ENCODE peak calls at places on chromosomes 2 and 18, in six cellular contexts. Q, Z, R, N, B and D are unnamed samples.

GRCh38 chr2:158894078-158894477 is 74.4 kb upstream of the TANC1 start:
- DNase-seq in Q (no peak), R (peak), Z (no peak), B (no peak), N (peak), D (no peak)

GRCh38 chr2:164008752-164009151 is 272.9 kb upstream of the FIGN start:
- DNase-seq in Z (no peak), R (no peak), Q (no peak), B (no peak), N (no peak), D (no peak)

GRCh38 chr18:46335551-46336059 is 231.4 kb downstream of the HAUS1 start:
- DNase-seq in Q (no peak), B (no peak), N (no peak), Z (no peak), R (no peak), D (no peak)

GRCh38 chr2:204024503-204024902 is 87.9 kb downstream of the ICOS start:
- DNase-seq in N (peak), R (peak), Q (no peak), B (no peak), Z (no peak), D (no peak)

GRCh38 chr2:241053576-241054251 is 48.4 kb downstream of the MTERF4 start:
- DNase-seq in B (peak), N (no peak), R (no peak), Q (no peak), Z (no peak), D (no peak)

GRCh38 chr2:231720292-231720691 is 12.0 kb downstream of the PTMA start:
- DNase-seq in B (no peak), R (no peak), N (no peak), Z (no peak), Q (no peak), D (no peak)

GRCh38 chr2:154537845-154538244 is 160.7 kb upstream of the KCNJ3 start:
- DNase-seq in Z (no peak), Q (no peak), R (no peak), B (no peak), N (no peak), D (no peak)

GRCh38 chr2:8680931-8681760 is 710 bp upstream of the ID2 start:
- DNase-seq in Z (no peak), Q (no peak), N (peak), R (peak), B (peak), D (peak)

GRCh38 chr2:96537734-96538486 is 1.4 kb downstream of the ARID5A start:
- DNase-seq in R (no peak), B (no peak), N (no peak), Z (no peak), Q (no peak), D (no peak)

GRCh38 chr2:157324331-157324843 is 1.2 kb downstream of the ERMN start:
- DNase-seq in Z (no peak), N (no peak), R (no peak), B (no peak), Q (no peak), D (no peak)

GRCh38 chr2:203689424-203690109 is 16.9 kb upstream of the CD28 start:
- DNase-seq in Q (no peak), R (no peak), N (no peak), Z (no peak), B (no peak), D (no peak)

GRCh38 chr2:174024524-174025270 is 59.5 kb upstream of the SP3 start:
- DNase-seq in N (peak), R (peak), Q (peak), Z (peak), B (peak), D (peak)

GRCh38 chr2:231765496-231765929 is 15.6 kb downstream of the PDE6D start:
- DNase-seq in Z (no peak), Q (no peak), R (no peak), B (no peak), N (no peak), D (no peak)

GRCh38 chr18:58484989-58485962 is 143.6 kb downstream of the ALPK2 start:
- DNase-seq in Q (no peak), R (no peak), B (no peak), N (no peak), Z (no peak), D (no peak)

GRCh38 chr2:178282075-178282474 is 87.8 kb downstream of the OSBPL6 start:
- DNase-seq in Z (peak), N (peak), R (peak), B (no peak), Q (no peak), D (no peak)

GRCh38 chr2:37886745-37887144 is 38.3 kb upstream of the RMDN2 start:
- DNase-seq in N (peak), Z (no peak), R (peak), Q (no peak), B (no peak), D (no peak)

GRCh38 chr2:104872866-104873688 is 19.2 kb downstream of the POU3F3 start:
- DNase-seq in N (peak), R (peak), B (no peak), Z (peak), Q (peak), D (no peak)

GRCh38 chr2:208179028-208179609 is 10.7 kb downstream of the C2orf80 start:
- DNase-seq in N (no peak), R (no peak), B (no peak), Q (no peak), Z (no peak), D (no peak)

GRCh38 chr2:40213071-40213470 is 238.8 kb downstream of the SLC8A1 start:
- DNase-seq in N (peak), Q (no peak), Z (no peak), R (peak), B (no peak), D (no peak)
- TF ChIP-seq CTCF in N (peak), Q (peak), Z (peak), R (peak), B (peak), D (no peak)

DNA sequence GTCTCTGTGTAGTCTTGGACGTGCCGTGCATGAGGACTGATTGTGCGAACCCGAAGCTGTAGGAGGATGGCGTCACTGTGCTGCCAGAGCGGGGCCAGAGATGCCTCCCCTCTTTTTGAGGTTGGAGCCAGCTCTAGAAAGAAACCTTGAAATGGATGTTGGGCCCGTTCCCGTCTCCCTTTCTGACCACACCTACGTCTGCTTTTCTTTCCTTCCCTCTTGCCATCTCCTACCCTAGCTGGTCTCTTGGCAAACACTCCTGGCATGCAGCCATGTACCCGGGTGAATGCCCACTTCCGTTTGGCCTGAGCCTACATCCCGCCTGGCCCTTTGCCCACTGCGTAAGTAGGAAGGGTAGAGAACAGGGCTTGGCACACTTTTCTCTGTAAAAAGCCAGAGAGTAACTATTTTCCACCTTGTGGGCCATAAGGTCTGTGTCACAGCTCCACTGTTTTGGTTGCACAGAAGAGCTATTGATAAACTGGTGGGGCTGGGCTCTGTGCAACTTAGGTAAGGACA is 37.4 kb downstream of the SH3BP4 start:
- DNase-seq in Q (peak), Z (peak), R (no peak), N (no peak), B (peak), D (peak)
- H3K4me3 ChIP-seq in Q (no peak), Z (no peak), R (no peak), N (no peak), B (no peak), D (no peak)

GRCh38 chr2:9758741-9759140 is 84.5 kb upstream of the TAF1B start:
- DNase-seq in R (no peak), Q (peak), N (no peak), B (peak), Z (no peak), D (no peak)

GRCh38 chr2:9760069-9760910 is 83.0 kb upstream of the TAF1B start:
- DNase-seq in Q (no peak), R (no peak), N (no peak), B (peak), Z (no peak), D (no peak)

GRCh38 chr2:9755638-9756037 is 87.6 kb upstream of the TAF1B start:
- DNase-seq in B (no peak), Z (no peak), N (no peak), R (no peak), Q (no peak), D (no peak)

GRCh38 chr2:9756692-9757250 is 86.5 kb upstream of the TAF1B start:
- DNase-seq in B (peak), Q (no peak), R (no peak), N (no peak), Z (no peak), D (no peak)

GRCh38 chr2:9757430-9758287 is 85.6 kb upstream of the TAF1B start:
- DNase-seq in B (peak), Z (no peak), N (no peak), Q (peak), R (peak), D (no peak)
- TF ChIP-seq CTCF in B (no peak), Z (no peak), N (no peak), Q (no peak), R (no peak), D (no peak)

GRCh38 chr2:64987001-64987962 is 1.9 kb upstream of the SLC1A4 start:
- DNase-seq in N (peak), Z (no peak), R (peak), B (no peak), Q (no peak), D (no peak)
- H3K4me3 ChIP-seq in N (no peak), Z (no peak), R (peak), B (peak), Q (peak), D (peak)

GRCh38 chr18:48493856-48494255 is 45.0 kb upstream of the CTIF start:
- DNase-seq in B (no peak), Q (no peak), R (peak), Z (no peak), N (no peak), D (no peak)

GRCh38 chr18:48490641-48491040 is 48.2 kb upstream of the CTIF start:
- DNase-seq in N (peak), B (no peak), R (peak), Q (no peak), Z (no peak), D (no peak)

GRCh38 chr18:48497863-48498262 is 41.0 kb upstream of the CTIF start:
- DNase-seq in N (no peak), Q (no peak), Z (no peak), R (no peak), B (no peak), D (no peak)

GRCh38 chr18:48488388-48488850 is 50.4 kb upstream of the CTIF start:
- DNase-seq in R (peak), N (peak), B (peak), Z (peak), Q (no peak), D (peak)

GRCh38 chr18:48492880-48493279 is 46.0 kb upstream of the CTIF start:
- DNase-seq in B (no peak), Q (no peak), R (no peak), Z (no peak), N (no peak), D (no peak)
- TF ChIP-seq CTCF in B (no peak), Q (no peak), R (no peak), Z (no peak), N (no peak), D (no peak)

GRCh38 chr18:24270937-24271380 is 126.7 kb downstream of the OSBPL1A start:
- DNase-seq in Q (no peak), R (peak), Z (no peak), N (peak), B (no peak), D (no peak)
- H3K4me3 ChIP-seq in Q (peak), R (peak), Z (peak), N (peak), B (peak), D (peak)

GRCh38 chr2:11535899-11536344 is 2.1 kb downstream of the GREB1 start:
- DNase-seq in Z (no peak), B (no peak), N (no peak), R (no peak), Q (no peak), D (no peak)

GRCh38 chr2:11533278-11534077 is at the start of gene GREB1:
- DNase-seq in Q (no peak), Z (no peak), R (peak), B (no peak), N (peak), D (peak)

GRCh38 chr2:11532434-11533055 is 1.3 kb upstream of the GREB1 start:
- DNase-seq in B (no peak), Q (no peak), Z (no peak), N (peak), R (peak), D (peak)

GRCh38 chr2:11534078-11534745 is 367 bp downstream of the GREB1 start:
- DNase-seq in Z (no peak), Q (no peak), N (no peak), B (no peak), R (no peak), D (no peak)

GRCh38 chr2:11534746-11535484 is 1.1 kb downstream of the GREB1 start:
- DNase-seq in R (no peak), Z (no peak), N (no peak), B (no peak), Q (no peak), D (no peak)
- TF ChIP-seq CTCF in R (no peak), Z (no peak), N (peak), B (no peak), Q (no peak), D (peak)

DNA sequence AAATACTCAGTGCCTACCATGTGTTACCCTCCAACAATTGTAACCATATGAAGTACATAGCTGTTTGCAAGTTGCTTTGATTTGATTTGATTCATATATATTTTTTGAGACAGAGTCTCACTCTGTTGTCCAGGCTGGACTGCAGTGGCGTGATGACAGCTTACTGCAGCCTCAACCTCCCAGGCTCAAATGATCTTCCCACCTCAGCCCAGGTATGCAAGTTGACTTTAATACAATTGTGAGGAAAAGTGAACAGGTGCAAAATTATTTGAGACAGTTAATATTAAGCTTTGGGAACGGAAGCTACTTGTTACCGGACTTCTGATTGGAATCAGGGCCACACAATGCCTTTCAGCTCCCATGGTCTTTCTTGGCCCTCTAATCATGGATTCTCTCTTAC is 1.3 kb upstream of the RPL37A start:
- DNase-seq in N (no peak), R (no peak), B (no peak), Z (no peak), Q (no peak), D (no peak)
- H3K4me3 ChIP-seq in N (no peak), R (peak), B (peak), Z (peak), Q (no peak), D (no peak)

GRCh38 chr2:118557791-118558190 is 289.7 kb downstream of the EN1 start:
- DNase-seq in N (no peak), Q (no peak), Z (no peak), B (no peak), R (no peak), D (no peak)

GRCh38 chr2:118557016-118557415 is 290.4 kb downstream of the EN1 start:
- DNase-seq in B (no peak), R (no peak), Q (no peak), Z (no peak), N (no peak), D (no peak)

DNA sequence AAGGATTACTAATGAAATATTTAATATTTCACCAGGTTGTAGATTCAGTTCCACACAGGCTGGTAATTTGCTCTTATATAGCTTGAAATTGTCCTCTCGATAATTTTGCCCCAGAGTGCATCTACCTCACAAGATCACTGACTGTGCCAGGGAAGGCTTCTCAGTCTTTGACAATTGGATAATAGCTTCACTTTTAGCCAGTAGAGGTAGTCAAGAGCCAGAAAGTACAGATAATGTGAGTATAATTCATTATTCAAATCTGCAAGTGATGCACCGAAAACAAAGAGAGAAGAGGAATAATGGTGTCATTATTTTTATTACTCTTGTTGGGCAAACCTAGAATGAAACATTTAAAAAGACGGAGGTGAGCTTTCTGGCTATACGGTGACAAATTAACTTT is 292.8 kb downstream of the EN1 start:
- DNase-seq in Q (no peak), R (peak), Z (no peak), N (peak), B (no peak), D (no peak)
- TF ChIP-seq CTCF in Q (no peak), R (peak), Z (no peak), N (peak), B (no peak), D (no peak)